ENCODE peak calls at places on chromosomes 7 and 10, in ten cellular contexts. U is stomach, F is A549, B is K562, T is suprapubic skin, R is transverse colon, Q is HepG2, L is GM12878, N is ovary, W is upper lobe of left lung. Y is an unnamed sample. For H3K4me1, the result is how much of the 10 kb centered on the place peaks cover.

GRCh38 chr10:96075977-96076376 is 32.6 kb downstream of the CCNJ start:
- DNase-seq in R (no peak), B (no peak), W (no peak), T (no peak), U (no peak), N (no peak), L (no peak), F (no peak), Q (no peak), Y (no peak)

GRCh38 chr7:81299272-81299671 is 380.4 kb upstream of the SEMA3C start:
- DNase-seq in F (peak), N (no peak), W (no peak), U (no peak), L (no peak), T (no peak), B (no peak), Q (no peak), R (no peak), Y (no peak)

GRCh38 chr10:69630651-69631400 is 779 bp downstream of the FAM241B start:
- DNase-seq in U (no peak), W (no peak), F (no peak), N (no peak), B (no peak), L (no peak), T (no peak), Q (no peak), R (no peak), Y (no peak)

GRCh38 chr10:93106631-93107072 is 33.0 kb downstream of the CYP26A1 start:
- DNase-seq in B (no peak), N (no peak), L (no peak), F (no peak), T (no peak), W (no peak), Q (peak), U (no peak), R (no peak), Y (no peak)

GRCh38 chr7:112371721-112372120 is 78.5 kb upstream of the IFRD1 start:
- DNase-seq in U (no peak), L (no peak), Q (no peak), N (no peak), W (no peak), F (no peak), T (no peak), R (no peak), B (no peak), Y (no peak)

GRCh38 chr7:151993977-151994676 is 31.3 kb upstream of the GALNT11 start:
- DNase-seq in R (no peak), W (no peak), B (no peak), F (no peak), U (no peak), Q (no peak), T (no peak), L (no peak), N (no peak), Y (no peak)

GRCh38 chr7:82230826-82231581 is 212.6 kb downstream of the CACNA2D1 start:
- DNase-seq in T (no peak), B (no peak), F (no peak), U (no peak), R (no peak), Q (no peak), L (no peak), W (no peak), N (no peak), Y (no peak)

GRCh38 chr10:72808001-72808400 is 85.5 kb upstream of the OIT3 start:
- DNase-seq in U (no peak), W (no peak), B (no peak), L (no peak), T (no peak), N (no peak), R (no peak), Q (no peak), F (no peak), Y (no peak)

GRCh38 chr7:23680417-23681405 is 712 bp downstream of the FAM221A start:
- DNase-seq in T (peak), N (peak), F (no peak), L (no peak), Q (no peak), B (no peak), R (peak), U (peak), W (peak), Y (peak)

GRCh38 chr7:150372271-150373048 is 3.8 kb downstream of the REPIN1 start:
- DNase-seq in N (peak), B (no peak), U (no peak), Q (no peak), L (no peak), F (no peak), T (no peak), R (peak), W (no peak), Y (no peak)

GRCh38 chr10:109025187-109025586 is 898.1 kb downstream of the XPNPEP1 start:
- DNase-seq in T (no peak), F (no peak), B (no peak), Q (no peak), W (no peak), N (no peak), R (no peak), L (no peak), U (no peak), Y (no peak)

GRCh38 chr7:28573751-28574295 is 161.5 kb downstream of the CREB5 start:
- DNase-seq in W (no peak), Q (no peak), F (no peak), L (no peak), B (no peak), R (no peak), U (no peak), T (no peak), N (no peak), Y (no peak)
- TF ChIP-seq POLR2A in W (no peak), Q (no peak), F (no peak), L (no peak), B (no peak), R (no peak), U (no peak), T (no peak), N (no peak), Y (no peak)

GRCh38 chr7:132248841-132249590 is 327.3 kb downstream of the PLXNA4 start:
- DNase-seq in U (no peak), W (no peak), B (no peak), R (no peak), L (no peak), N (peak), F (no peak), T (no peak), Q (no peak), Y (no peak)
- TF ChIP-seq EP300 in U (no peak), W (no peak), B (no peak), R (no peak), L (no peak), N (no peak), F (no peak), T (no peak), Q (peak), Y (no peak)

GRCh38 chr10:131996508-131997365 is 15.0 kb upstream of the BNIP3 start:
- DNase-seq in F (no peak), N (peak), U (no peak), W (peak), R (no peak), Q (no peak), B (no peak), L (no peak), T (no peak), Y (no peak)
- H3K4me1 ChIP-seq in F (under half), N (under half), U (under half), W (under half), R (under half), Q (half or more), B (under half), L (under half), T (under half), Y (under half)

GRCh38 chr10:132039371-132039770 is 26.4 kb upstream of the JAKMIP3 start:
- DNase-seq in R (no peak), Q (no peak), F (no peak), W (no peak), U (no peak), B (no peak), N (no peak), L (no peak), T (no peak), Y (no peak)
- TF ChIP-seq POLR2A in R (no peak), Q (no peak), F (no peak), W (no peak), U (no peak), B (no peak), N (no peak), L (no peak), T (no peak), Y (no peak)

GRCh38 chr7:7119668-7120208 is 62.6 kb upstream of the C1GALT1 start:
- DNase-seq in B (no peak), N (no peak), Q (peak), F (no peak), L (no peak), T (no peak), R (no peak), U (peak), W (peak), Y (no peak)
- TF ChIP-seq EP300 in B (no peak), N (no peak), Q (no peak), F (no peak), L (no peak), T (no peak), R (no peak), U (no peak), W (no peak), Y (no peak)

DNA sequence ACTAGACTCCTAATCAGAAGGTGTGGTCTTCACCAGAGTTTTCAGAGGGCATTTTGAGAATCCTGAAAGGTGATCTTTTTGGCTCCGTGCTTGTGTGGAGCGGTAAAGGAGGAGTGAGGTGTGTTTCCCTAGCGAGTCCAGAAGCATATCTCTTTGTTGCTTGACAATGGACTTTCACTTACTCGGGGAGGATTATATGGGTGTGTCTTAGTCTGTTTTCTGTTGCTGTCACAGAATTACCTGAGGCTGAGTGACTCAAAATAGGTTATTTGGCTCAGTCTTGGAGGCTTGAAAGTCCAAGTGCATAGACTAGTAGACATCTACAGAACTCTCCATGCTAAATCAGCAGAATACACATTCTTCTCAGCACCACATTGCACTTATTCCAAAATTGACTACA is 57.9 kb downstream of the AKR1C4 start:
- DNase-seq in R (no peak), W (no peak), F (no peak), N (no peak), L (no peak), Q (no peak), U (no peak), B (no peak), T (no peak), Y (no peak)
- H3K4me1 ChIP-seq in R (under half), W (under half), F (under half), N (under half), L (under half), Q (under half), U (under half), B (under half), T (under half), Y (under half)

GRCh38 chr7:26292768-26293560 is 1.3 kb downstream of the SNX10 start:
- DNase-seq in N (no peak), B (peak), U (no peak), L (no peak), R (peak), Q (peak), W (peak), T (no peak), F (no peak), Y (no peak)

GRCh38 chr7:26293569-26294308 is 2.1 kb downstream of the SNX10 start:
- DNase-seq in W (no peak), Q (no peak), L (peak), F (no peak), U (no peak), T (no peak), N (no peak), B (no peak), R (no peak), Y (no peak)

GRCh38 chr7:26291251-26291650 is 411 bp upstream of the SNX10 start:
- DNase-seq in B (no peak), W (no peak), L (no peak), Q (no peak), F (no peak), T (no peak), N (no peak), U (no peak), R (no peak), Y (no peak)

GRCh38 chr7:26295015-26295414 is 3.4 kb downstream of the SNX10 start:
- DNase-seq in R (no peak), F (no peak), B (no peak), U (no peak), L (no peak), Q (no peak), W (no peak), N (no peak), T (no peak), Y (no peak)

GRCh38 chr7:26291699-26292538 is at the start of gene SNX10:
- DNase-seq in T (no peak), L (no peak), R (peak), U (peak), W (peak), B (peak), F (peak), Q (peak), N (peak), Y (no peak)
- TF ChIP-seq POLR2A in T (no peak), L (peak), R (no peak), U (no peak), W (no peak), B (peak), F (peak), Q (no peak), N (no peak), Y (no peak)

DNA sequence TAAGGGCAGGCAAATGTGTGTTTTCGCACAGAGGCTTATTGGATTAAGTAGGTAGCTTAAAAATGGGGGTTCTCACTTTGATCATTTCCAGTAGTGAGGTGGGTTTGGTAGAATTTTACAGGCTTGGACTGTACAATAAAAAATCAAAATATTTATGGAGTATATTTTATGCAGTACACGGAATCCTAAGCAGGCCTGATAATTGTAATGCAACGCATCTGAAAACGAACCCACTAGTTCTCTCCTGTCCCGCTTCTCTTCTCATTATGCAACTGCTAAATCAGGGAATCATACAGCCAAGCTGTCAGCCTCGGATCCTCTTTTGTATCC is 377 bp upstream of the POLR1F start:
- DNase-seq in Q (no peak), W (no peak), B (no peak), T (no peak), L (no peak), R (no peak), U (no peak), F (no peak), N (no peak), Y (no peak)
- TF ChIP-seq EP300 in Q (no peak), W (no peak), B (no peak), T (no peak), L (no peak), R (no peak), U (no peak), F (no peak), N (no peak), Y (no peak)

Y was measured in tibial nerve.